ENCODE peak calls at places on chromosomes 1 and 21, in four cellular contexts. B, F, U and K are unnamed samples.

GRCh38 chr1:240906477-240906876 is 294.5 kb upstream of the GREM2 start:
- DNase-seq in B (no peak), F (no peak), U (no peak), K (no peak)

GRCh38 chr21:41610042-41610839 is 102.3 kb upstream of the TMPRSS2 start:
- DNase-seq in B (peak; percentile 65), F (peak; percentile 55), U (peak; percentile 41), K (no peak)

GRCh38 chr1:99595041-99595440 is 50.9 kb upstream of the PALMD start:
- DNase-seq in B (no peak), F (no peak), U (no peak), K (no peak)

GRCh38 chr1:22317920-22318243 is 133.8 kb upstream of the ZBTB40 start:
- DNase-seq in B (no peak), F (no peak), U (no peak), K (no peak)

GRCh38 chr1:32353431-32353830 is 8.9 kb downstream of the FAM229A start:
- DNase-seq in B (no peak), F (no peak), U (peak; percentile 29), K (no peak)

GRCh38 chr21:34887729-34888568 is 161.2 kb downstream of the RUNX1 start:
- DNase-seq in B (peak; percentile 85), F (peak; percentile 83), U (peak; percentile 96), K (peak; percentile 62)

GRCh38 chr1:159922499-159923202 is 2.7 kb downstream of the TAGLN2 start:
- DNase-seq in B (peak; percentile 83), F (no peak), U (peak; percentile 68), K (no peak)

GRCh38 chr1:39540504-39541031 is 36.0 kb downstream of the PABPC4 start:
- DNase-seq in B (peak; percentile 82), F (peak; percentile 10), U (no peak), K (no peak)

GRCh38 chr1:22018583-22019559 is 17.4 kb downstream of the CELA3A start:
- DNase-seq in B (peak; percentile 39), F (peak; percentile 67), U (peak; percentile 96), K (no peak)

GRCh38 chr1:18197299-18197698 is 89.7 kb downstream of the IGSF21 start:
- DNase-seq in B (no peak), F (no peak), U (no peak), K (no peak)

GRCh38 chr21:42299324-42300044 is 15.7 kb downstream of the TFF3 start:
- DNase-seq in B (no peak), F (no peak), U (peak; percentile 15), K (no peak)

GRCh38 chr21:17250651-17251294 is 262.1 kb upstream of the CXADR start:
- DNase-seq in B (no peak), F (no peak), U (peak; percentile 51), K (no peak)

GRCh38 chr1:40646385-40646784 is 19.1 kb downstream of the RIMS3 start:
- DNase-seq in B (no peak), F (no peak), U (peak; percentile 39), K (no peak)

GRCh38 chr1:6464514-6464836 is 1.5 kb downstream of the TNFRSF25 start:
- DNase-seq in B (peak; percentile 64), F (no peak), U (peak; percentile 67), K (no peak)

GRCh38 chr1:63877816-63878215 is 104.0 kb downstream of the ROR1 start:
- DNase-seq in B (no peak), F (no peak), U (peak; percentile 17), K (no peak)

GRCh38 chr1:152325111-152325510 is at the start of gene FLG:
- DNase-seq in B (no peak), F (no peak), U (no peak), K (no peak)

GRCh38 chr1:201299968-201300367 is 16.7 kb downstream of the PKP1 start:
- DNase-seq in B (peak; percentile 48), F (no peak), U (peak; percentile 94), K (no peak)